ENCODE peak calls at places on chromosome 6, in six cellular contexts. K is SHP77, Y is left lung, W is cardiac muscle cell, U is esophagus squamous epithelium, T is AG04449. Q is an unnamed sample.

GRCh38 chr6:149334201-149334600 is 16.7 kb downstream of the TAB2 start:
- DNase-seq in W (no peak), K (no peak), T (no peak), Y (no peak), U (no peak), Q (peak; percentile 61)

GRCh38 chr6:109455161-109455501 is 441 bp downstream of the MICAL1 start:
- DNase-seq in K (no peak), W (no peak), U (no peak), Y (peak; percentile 46), T (no peak), Q (no peak)

GRCh38 chr6:133854167-133854632 is 34.7 kb upstream of the TCF21 start:
- DNase-seq in W (peak; percentile 21), T (no peak), Y (no peak), U (no peak), K (no peak), Q (no peak)

GRCh38 chr6:72132425-72132824 is 246.1 kb downstream of the RIMS1 start:
- DNase-seq in Y (no peak), K (no peak), U (no peak), T (no peak), W (no peak), Q (no peak)

GRCh38 chr6:32426338-32426737 is 13.3 kb upstream of the HLA-DRA start:
- DNase-seq in Y (no peak), W (no peak), U (no peak), K (no peak), T (no peak), Q (no peak)

GRCh38 chr6:132931313-132931712 is 116.9 kb downstream of the RPS12 start:
- DNase-seq in K (no peak), W (no peak), Y (no peak), U (no peak), T (no peak), Q (no peak)

GRCh38 chr6:129500958-129501381 is 209.0 kb downstream of the ARHGAP18 start:
- DNase-seq in K (no peak), U (no peak), T (no peak), Y (no peak), W (no peak), Q (no peak)

GRCh38 chr6:113178349-113178748 is 678.8 kb upstream of the MARCKS start:
- DNase-seq in Y (no peak), T (no peak), W (no peak), K (no peak), U (no peak), Q (peak; percentile 18)

GRCh38 chr6:40419377-40419776 is 167.8 kb downstream of the LRFN2 start:
- DNase-seq in U (no peak), K (no peak), T (no peak), Y (no peak), W (no peak), Q (no peak)

GRCh38 chr6:431504-431903 is 40.0 kb downstream of the IRF4 start:
- DNase-seq in U (no peak), T (no peak), W (no peak), K (no peak), Y (no peak), Q (no peak)

GRCh38 chr6:43771210-43771857 is 1.3 kb downstream of the VEGFA start:
- DNase-seq in K (peak; percentile 14), U (no peak), T (no peak), W (peak; percentile 53), Y (peak; percentile 82), Q (no peak)

GRCh38 chr6:100300221-100300736 is 164.4 kb downstream of the SIM1 start:
- DNase-seq in U (no peak), Y (no peak), W (no peak), T (peak; percentile 90), K (no peak), Q (peak; percentile 81)

GRCh38 chr6:154572592-154572991 is 62.1 kb upstream of the CNKSR3 start:
- DNase-seq in K (no peak), T (no peak), Y (no peak), W (no peak), U (no peak), Q (no peak)

GRCh38 chr6:24426729-24427446 is 24.2 kb downstream of the MRS2 start:
- DNase-seq in T (no peak), Y (no peak), U (no peak), K (no peak), W (no peak), Q (no peak)

GRCh38 chr6:160991411-160992322 is at the start of gene MAP3K4:
- DNase-seq in T (no peak), Y (peak; percentile 82), W (peak; percentile 91), K (peak; percentile 71), U (peak; percentile 19), Q (no peak)

GRCh38 chr6:83708546-83708969 is 343 bp downstream of the SNAP91 start:
- DNase-seq in W (peak; percentile 68), U (no peak), K (peak; percentile 7), Y (no peak), T (no peak), Q (no peak)

GRCh38 chr6:143536866-143537691 is 25.6 kb upstream of the FUCA2 start:
- DNase-seq in K (no peak), W (peak; percentile 69), Y (peak; percentile 69), T (no peak), U (no peak), Q (peak; percentile 18)

Q was measured in astrocyte of the cerebellum.